ENCODE peak calls at places on chromosomes 13 and 19, in five cellular contexts. Y is IMR-90, W is HCEC 1CT, P is omental fat pad, O is pancreas. S is an unnamed sample.

GRCh38 chr13:106471957-106472543 is 63.4 kb downstream of the EFNB2 start:
- DNase-seq in P (peak; percentile 50), O (no peak), Y (peak; percentile 91), W (peak; percentile 55), S (peak; percentile 96)

GRCh38 chr13:45108716-45109706 is 11.3 kb upstream of the GTF2F2 start:
- DNase-seq in O (no peak), W (no peak), P (no peak), Y (peak; percentile 66), S (peak; percentile 51)

GRCh38 chr13:41059466-41059865 is 1.8 kb upstream of the WBP4 start:
- DNase-seq in W (no peak), Y (peak; percentile 11), O (no peak), P (no peak), S (peak; percentile 22)

GRCh38 chr13:71799320-71799719 is 67.7 kb downstream of the DACH1 start:
- DNase-seq in P (no peak), O (no peak), Y (no peak), W (no peak), S (no peak)

GRCh38 chr19:51783373-51783772 is 11.6 kb upstream of the FPR3 start:
- DNase-seq in P (no peak), Y (no peak), W (no peak), O (no peak), S (peak; percentile 3)

GRCh38 chr13:61414686-61415664 is 674 bp downstream of the PCDH20 start:
- DNase-seq in Y (no peak), W (no peak), P (no peak), O (peak; percentile 25), S (peak; percentile 72)

GRCh38 chr19:41546386-41546789 is 29.6 kb upstream of the CEACAM21 start:
- DNase-seq in W (no peak), Y (no peak), P (no peak), O (no peak), S (no peak)

GRCh38 chr13:109345433-109345941 is 440.9 kb downstream of the IRS2 start:
- DNase-seq in P (no peak), W (peak; percentile 80), O (no peak), Y (peak; percentile 77), S (peak; percentile 72)

GRCh38 chr13:99601535-99601934 is 100.3 kb downstream of the TM9SF2 start:
- DNase-seq in O (no peak), Y (no peak), W (no peak), P (no peak), S (no peak)

GRCh38 chr13:43879323-43880181 is at the start of the genes CCDC122 and LACC1:
- DNase-seq in O (peak; percentile 88), W (peak; percentile 84), Y (peak; percentile 84), P (peak; percentile 58), S (peak; percentile 67)

GRCh38 chr13:27960362-27961226 is 8.5 kb downstream of the CDX2 start:
- DNase-seq in Y (no peak), P (no peak), W (peak; percentile 9), O (peak; percentile 89), S (peak; percentile 27)

GRCh38 chr19:2820112-2820702 is 539 bp downstream of the ZNF554 start:
- DNase-seq in W (no peak), Y (no peak), P (no peak), O (no peak), S (no peak)

GRCh38 chr13:113548171-113548641 is 36.3 kb upstream of the TFDP1 start:
- DNase-seq in W (no peak), P (no peak), O (no peak), Y (no peak), S (no peak)

GRCh38 chr19:48641850-48642249 is 4.1 kb downstream of the CA11 start:
- DNase-seq in P (no peak), Y (no peak), O (no peak), W (no peak), S (no peak)